ENCODE peak calls at places on chromosomes 13 and 19, in six cellular contexts. E is heart right ventricle, G is AML-193, V is thoracic aorta, O is mesenteric fat pad, Y is activated B cell treated with CpG ODN at 0.5 μM for 24 hours. K is an unnamed sample.

GRCh38 chr19:12938536-12939291 is at the start of gene CALR:
- DNase-seq in E (peak), O (no peak), Y (no peak), V (no peak), G (no peak), K (peak)

GRCh38 chr19:49564616-49565045 is 15.7 kb downstream of the NOSIP start:
- DNase-seq in E (no peak), V (no peak), O (no peak), G (no peak), Y (no peak), K (no peak)

GRCh38 chr13:48231080-48231479 is 1.9 kb upstream of the ITM2B start:
- DNase-seq in Y (no peak), G (no peak), E (no peak), V (no peak), O (no peak), K (no peak)

GRCh38 chr19:19451429-19452240 is 46.2 kb downstream of the GATAD2A start:
- DNase-seq in O (no peak), V (no peak), G (no peak), Y (no peak), E (no peak), K (no peak)

GRCh38 chr13:48954086-48954485 is 21.6 kb upstream of the FNDC3A start:
- DNase-seq in G (no peak), V (no peak), Y (no peak), E (no peak), O (no peak), K (no peak)

GRCh38 chr13:31452525-31452924 is 252.8 kb downstream of the B3GLCT start:
- DNase-seq in G (no peak), O (no peak), Y (no peak), E (no peak), V (no peak), K (no peak)

GRCh38 chr19:49852631-49853126 is 1.7 kb downstream of the PTOV1 start:
- DNase-seq in G (no peak), V (no peak), Y (no peak), O (no peak), E (no peak), K (no peak)

GRCh38 chr19:51131780-51132680 is 7.3 kb downstream of the SIGLEC9 start:
- DNase-seq in G (no peak), O (peak), V (no peak), E (peak), Y (no peak), K (no peak)

GRCh38 chr19:16571689-16572331 is 405 bp downstream of the SLC35E1 start:
- DNase-seq in V (no peak), Y (no peak), O (no peak), E (peak), G (no peak), K (peak)

GRCh38 chr19:29671393-29672076 is 6.3 kb downstream of the PLEKHF1 start:
- DNase-seq in G (no peak), O (peak), E (peak), V (peak), Y (peak), K (peak)

GRCh38 chr13:113905018-113905417 is 41.1 kb upstream of the GAS6 start:
- DNase-seq in G (no peak), V (no peak), Y (no peak), O (no peak), E (no peak), K (no peak)

GRCh38 chr19:46786236-46787039 is 2.0 kb downstream of the SLC1A5 start:
- DNase-seq in V (no peak), G (peak), E (peak), O (peak), Y (peak), K (peak)

GRCh38 chr19:17865364-17866311 is 5.9 kb downstream of the RPL18A start:
- DNase-seq in O (no peak), G (no peak), E (no peak), Y (no peak), V (no peak), K (no peak)

GRCh38 chr13:39451860-39452301 is 151.1 kb downstream of the LHFPL6 start:
- DNase-seq in V (no peak), Y (no peak), E (peak), O (no peak), G (peak), K (peak)

GRCh38 chr13:92355213-92355612 is 871.4 kb upstream of the GPC6 start:
- DNase-seq in E (no peak), G (peak), V (no peak), Y (no peak), O (no peak), K (no peak)

GRCh38 chr19:35757231-35757748 is 461 bp upstream of the HSPB6 start:
- DNase-seq in G (no peak), V (peak), E (peak), Y (no peak), O (peak), K (peak)

GRCh38 chr13:58085819-58086218 is 454.3 kb downstream of the PCDH17 start:
- DNase-seq in G (no peak), V (no peak), O (no peak), Y (no peak), E (no peak), K (no peak)

GRCh38 chr13:64810701-64811258 is 2419.4 kb downstream of the PCDH9 start:
- DNase-seq in O (no peak), Y (no peak), E (no peak), G (no peak), V (no peak), K (no peak)

GRCh38 chr19:2145831-2146241 is 5.5 kb downstream of the AP3D1 start:
- DNase-seq in Y (no peak), G (no peak), E (no peak), O (no peak), V (no peak), K (no peak)

GRCh38 chr19:12272980-12273901 is 21.4 kb downstream of the ZNF44 start:
- DNase-seq in V (no peak), O (no peak), Y (no peak), G (no peak), E (no peak), K (no peak)

GRCh38 chr13:29619995-29620394 is 24.5 kb upstream of the SLC7A1 start:
- DNase-seq in V (no peak), G (no peak), E (no peak), Y (no peak), O (no peak), K (no peak)

GRCh38 chr19:57830071-57830602 is at the start of gene ZNF587B:
- DNase-seq in Y (no peak), G (no peak), E (peak), V (no peak), O (peak), K (peak)

GRCh38 chr19:45800009-45800553 is 7.4 kb upstream of the DMWD start:
- DNase-seq in G (no peak), O (no peak), V (no peak), E (no peak), Y (no peak), K (no peak)

GRCh38 chr13:87925006-87925405 is 253.8 kb downstream of the SLITRK5 start:
- DNase-seq in V (no peak), O (no peak), Y (no peak), G (no peak), E (no peak), K (no peak)

GRCh38 chr19:43534811-43535761 is 2.1 kb downstream of the ZNF575 start:
- DNase-seq in Y (peak), G (no peak), V (peak), O (no peak), E (peak), K (peak)

GRCh38 chr19:38990949-38991697 is 15.6 kb upstream of the FBXO17 start:
- DNase-seq in G (no peak), E (no peak), V (no peak), O (no peak), Y (no peak), K (peak)

GRCh38 chr13:105121221-105121620 is 1414.2 kb downstream of the EFNB2 start:
- DNase-seq in V (no peak), G (no peak), E (no peak), O (no peak), Y (no peak), K (no peak)

GRCh38 chr19:30667227-30667626 is 295.0 kb downstream of the ZNF536 start:
- DNase-seq in V (no peak), Y (no peak), G (no peak), E (no peak), O (peak), K (no peak)

GRCh38 chr13:97493471-97493870 is 59.5 kb downstream of the RAP2A start:
- DNase-seq in G (no peak), O (no peak), Y (no peak), E (no peak), V (no peak), K (no peak)

GRCh38 chr13:90443268-90443667 is 904.2 kb upstream of the MIR17HG start:
- DNase-seq in E (no peak), G (no peak), Y (no peak), V (no peak), O (no peak), K (no peak)

GRCh38 chr19:1027020-1027952 is 878 bp downstream of the CNN2 start:
- DNase-seq in E (peak), V (no peak), G (no peak), O (no peak), Y (peak), K (peak)

GRCh38 chr19:12789098-12789903 is 2.0 kb upstream of the JUNB start:
- DNase-seq in E (no peak), Y (no peak), V (no peak), G (no peak), O (no peak), K (no peak)

GRCh38 chr19:4014541-4015491 is 7.3 kb downstream of the PIAS4 start:
- DNase-seq in G (no peak), O (no peak), Y (peak), V (no peak), E (peak), K (peak)

GRCh38 chr13:100423375-100423774 is 165.2 kb downstream of the GGACT start:
- DNase-seq in V (no peak), E (no peak), G (peak), Y (no peak), O (no peak), K (no peak)

GRCh38 chr13:31749929-31750328 is 10.6 kb downstream of the RXFP2 start:
- DNase-seq in G (no peak), V (no peak), O (no peak), E (no peak), Y (no peak), K (no peak)

GRCh38 chr13:109362606-109363005 is 423.8 kb downstream of the IRS2 start:
- DNase-seq in Y (no peak), O (no peak), G (no peak), V (no peak), E (no peak), K (no peak)

GRCh38 chr19:18304496-18305312 is 18.2 kb downstream of the LSM4 start:
- DNase-seq in O (peak), V (peak), G (peak), E (peak), Y (peak), K (peak)

GRCh38 chr13:113654591-113655357 is 3.2 kb downstream of the ATP4B start:
- DNase-seq in E (no peak), G (no peak), Y (no peak), O (peak), V (no peak), K (peak)

GRCh38 chr13:31930901-31931522 is 100.6 kb upstream of the FRY start:
- DNase-seq in G (peak), E (no peak), Y (no peak), V (no peak), O (no peak), K (no peak)